ENCODE peak calls at places on chromosomes 16 and 17, in nine cellular contexts. One of them, this sample, is unnamed.
A peak's percentile ranks its signal among the peaks of the same experiment; 100 is the strongest.

GRCh38 chr17:13541032-13541480 is 60.7 kb downstream of the HS3ST3A1 start:
- DNase-seq in psoas muscle: no peak
- DNase-seq in heart left ventricle: no peak
- DNase-seq in tibial artery: peak; percentile 41
- DNase-seq in gastrocnemius medialis: no peak
- DNase-seq in brain microvascular endothelial cell: peak; percentile 92
- DNase-seq in PC-3: peak; percentile 76
- DNase-seq in fibroblast of lung: peak; percentile 98
- DNase-seq in ovary: no peak
- DNase-seq in this sample: no peak

GRCh38 chr17:59409336-59410048 is 78.0 kb downstream of the YPEL2 start:
- DNase-seq in psoas muscle: no peak
- DNase-seq in heart left ventricle: no peak
- DNase-seq in tibial artery: no peak
- DNase-seq in gastrocnemius medialis: no peak
- DNase-seq in brain microvascular endothelial cell: no peak
- DNase-seq in PC-3: no peak
- DNase-seq in fibroblast of lung: no peak
- DNase-seq in ovary: no peak
- DNase-seq in this sample: no peak

GRCh38 chr17:13953871-13954270 is 115.4 kb upstream of the COX10 start:
- DNase-seq in psoas muscle: no peak
- DNase-seq in heart left ventricle: no peak
- DNase-seq in tibial artery: no peak
- DNase-seq in gastrocnemius medialis: no peak
- DNase-seq in brain microvascular endothelial cell: peak; percentile 9
- DNase-seq in PC-3: no peak
- DNase-seq in fibroblast of lung: peak; percentile 53
- DNase-seq in ovary: no peak
- DNase-seq in this sample: no peak

GRCh38 chr16:10514369-10515055 is 65.9 kb downstream of the EMP2 start:
- DNase-seq in psoas muscle: no peak
- DNase-seq in heart left ventricle: no peak
- DNase-seq in tibial artery: peak; percentile 38
- DNase-seq in gastrocnemius medialis: peak; percentile 59
- DNase-seq in brain microvascular endothelial cell: peak; percentile 60
- DNase-seq in PC-3: peak; percentile 69
- DNase-seq in fibroblast of lung: peak; percentile 47
- DNase-seq in ovary: peak; percentile 80
- DNase-seq in this sample: peak; percentile 26

GRCh38 chr16:79209308-79209707 is 391.2 kb downstream of the MAF start:
- DNase-seq in psoas muscle: no peak
- DNase-seq in heart left ventricle: no peak
- DNase-seq in tibial artery: no peak
- DNase-seq in gastrocnemius medialis: no peak
- DNase-seq in brain microvascular endothelial cell: no peak
- DNase-seq in PC-3: no peak
- DNase-seq in fibroblast of lung: no peak
- DNase-seq in ovary: no peak
- DNase-seq in this sample: no peak

GRCh38 chr17:45770632-45771472 is 13.3 kb upstream of the CRHR1 start:
- DNase-seq in psoas muscle: no peak
- DNase-seq in heart left ventricle: no peak
- DNase-seq in tibial artery: no peak
- DNase-seq in gastrocnemius medialis: no peak
- DNase-seq in brain microvascular endothelial cell: no peak
- DNase-seq in PC-3: no peak
- DNase-seq in fibroblast of lung: no peak
- DNase-seq in ovary: no peak
- DNase-seq in this sample: no peak

GRCh38 chr17:66386789-66387351 is 84.5 kb downstream of the PRKCA start:
- DNase-seq in psoas muscle: no peak
- DNase-seq in heart left ventricle: no peak
- DNase-seq in tibial artery: no peak
- DNase-seq in gastrocnemius medialis: no peak
- DNase-seq in brain microvascular endothelial cell: no peak
- DNase-seq in PC-3: peak; percentile 83
- DNase-seq in fibroblast of lung: peak; percentile 36
- DNase-seq in ovary: no peak
- DNase-seq in this sample: no peak

GRCh38 chr17:49989518-49989880 is 5.5 kb downstream of the DLX3 start:
- DNase-seq in psoas muscle: no peak
- DNase-seq in heart left ventricle: no peak
- DNase-seq in tibial artery: no peak
- DNase-seq in gastrocnemius medialis: no peak
- DNase-seq in brain microvascular endothelial cell: no peak
- DNase-seq in PC-3: no peak
- DNase-seq in fibroblast of lung: no peak
- DNase-seq in ovary: no peak
- DNase-seq in this sample: no peak

GRCh38 chr17:5467416-5467815 is 1.4 kb downstream of the DHX33 start:
- DNase-seq in psoas muscle: no peak
- DNase-seq in heart left ventricle: no peak
- DNase-seq in tibial artery: no peak
- DNase-seq in gastrocnemius medialis: no peak
- DNase-seq in brain microvascular endothelial cell: no peak
- DNase-seq in PC-3: no peak
- DNase-seq in fibroblast of lung: peak; percentile 1
- DNase-seq in ovary: no peak
- DNase-seq in this sample: no peak

GRCh38 chr16:86396318-86396882 is 113.9 kb upstream of the FOXF1 start:
- DNase-seq in psoas muscle: no peak
- DNase-seq in heart left ventricle: no peak
- DNase-seq in tibial artery: no peak
- DNase-seq in gastrocnemius medialis: no peak
- DNase-seq in brain microvascular endothelial cell: peak; percentile 9
- DNase-seq in PC-3: no peak
- DNase-seq in fibroblast of lung: peak; percentile 96
- DNase-seq in ovary: no peak
- DNase-seq in this sample: no peak

GRCh38 chr16:10045291-10045775 is 136.9 kb downstream of the GRIN2A start:
- DNase-seq in psoas muscle: no peak
- DNase-seq in heart left ventricle: no peak
- DNase-seq in tibial artery: no peak
- DNase-seq in gastrocnemius medialis: no peak
- DNase-seq in brain microvascular endothelial cell: no peak
- DNase-seq in PC-3: no peak
- DNase-seq in fibroblast of lung: no peak
- DNase-seq in ovary: no peak
- DNase-seq in this sample: peak; percentile 64

GRCh38 chr16:6643083-6643686 is 689.5 kb upstream of the RBFOX1 start:
- DNase-seq in psoas muscle: no peak
- DNase-seq in heart left ventricle: no peak
- DNase-seq in tibial artery: peak; percentile 55
- DNase-seq in gastrocnemius medialis: no peak
- DNase-seq in brain microvascular endothelial cell: peak; percentile 69
- DNase-seq in PC-3: peak; percentile 73
- DNase-seq in fibroblast of lung: peak; percentile 35
- DNase-seq in ovary: peak; percentile 26
- DNase-seq in this sample: no peak

GRCh38 chr17:55735784-55736405 is 13.2 kb upstream of the TMEM100 start:
- DNase-seq in psoas muscle: no peak
- DNase-seq in heart left ventricle: peak; percentile 29
- DNase-seq in tibial artery: peak; percentile 54
- DNase-seq in gastrocnemius medialis: no peak
- DNase-seq in brain microvascular endothelial cell: peak; percentile 45
- DNase-seq in PC-3: peak; percentile 66
- DNase-seq in fibroblast of lung: peak; percentile 54
- DNase-seq in ovary: peak; percentile 55
- DNase-seq in this sample: no peak

DNA sequence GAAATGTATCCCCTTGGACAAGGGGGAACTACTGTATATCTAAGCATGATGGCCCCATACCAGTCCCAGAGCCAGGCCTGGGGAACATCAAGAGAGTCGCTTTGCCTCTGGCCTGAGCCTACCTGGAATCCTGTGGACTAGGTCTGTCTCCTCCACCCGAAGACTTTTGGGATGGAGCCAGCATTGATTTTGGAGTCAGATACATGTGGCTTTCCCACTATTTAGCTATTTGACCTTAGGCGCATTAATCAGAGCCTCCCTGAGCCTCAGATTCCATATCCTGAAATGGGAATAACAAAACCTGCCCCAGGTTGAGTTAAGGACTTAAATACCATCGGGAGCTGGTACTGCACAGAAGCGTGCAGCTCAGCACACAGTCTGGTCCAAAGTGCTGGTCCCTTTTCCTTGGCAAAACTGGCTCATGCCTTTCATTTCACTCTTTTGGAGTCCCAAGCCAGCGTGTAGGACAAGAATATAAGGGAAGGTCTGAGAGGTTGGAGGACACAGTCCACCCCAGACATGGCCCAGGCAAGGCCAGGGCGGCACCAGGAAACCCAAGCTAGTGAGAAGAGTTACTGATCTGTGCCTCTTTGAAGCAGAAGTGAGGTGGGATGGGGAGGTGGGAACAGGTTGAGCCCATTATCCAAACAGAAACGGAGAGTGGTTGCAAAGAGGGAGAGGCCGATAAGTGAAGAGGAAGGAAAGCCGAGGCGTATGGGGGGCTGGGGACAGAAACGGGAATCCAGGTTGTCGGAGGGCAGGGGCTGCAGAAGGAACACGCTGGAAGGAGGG is 993 bp downstream of the FA2H start:
- DNase-seq in psoas muscle: no peak
- DNase-seq in heart left ventricle: no peak
- DNase-seq in tibial artery: no peak
- DNase-seq in gastrocnemius medialis: no peak
- DNase-seq in brain microvascular endothelial cell: no peak
- DNase-seq in PC-3: peak; percentile 24
- DNase-seq in fibroblast of lung: no peak
- DNase-seq in ovary: no peak
- DNase-seq in this sample: no peak
- H3K4me3 ChIP-seq in psoas muscle: peak overlapping the region; percentile 61
- H3K4me3 ChIP-seq in heart left ventricle: peak overlapping the region; percentile 60
- H3K4me3 ChIP-seq in tibial artery: no peak overlapping the region
- H3K4me3 ChIP-seq in gastrocnemius medialis: peak overlapping the region; percentile 38
- H3K4me3 ChIP-seq in brain microvascular endothelial cell: no peak overlapping the region
- H3K4me3 ChIP-seq in PC-3: peak overlapping the region; percentile 74
- H3K4me3 ChIP-seq in fibroblast of lung: no peak overlapping the region
- H3K4me3 ChIP-seq in ovary: no peak overlapping the region
- H3K4me3 ChIP-seq in this sample: peak overlapping the region; percentile 49

GRCh38 chr16:2771496-2772402 is 5.3 kb downstream of the ELOB start:
- DNase-seq in psoas muscle: no peak
- DNase-seq in heart left ventricle: no peak
- DNase-seq in tibial artery: no peak
- DNase-seq in gastrocnemius medialis: no peak
- DNase-seq in brain microvascular endothelial cell: no peak
- DNase-seq in PC-3: no peak
- DNase-seq in fibroblast of lung: no peak
- DNase-seq in ovary: no peak
- DNase-seq in this sample: no peak

GRCh38 chr16:2769100-2769529 is 8.0 kb downstream of the ELOB start:
- DNase-seq in psoas muscle: peak; percentile 58
- DNase-seq in heart left ventricle: no peak
- DNase-seq in tibial artery: no peak
- DNase-seq in gastrocnemius medialis: no peak
- DNase-seq in brain microvascular endothelial cell: no peak
- DNase-seq in PC-3: no peak
- DNase-seq in fibroblast of lung: no peak
- DNase-seq in ovary: no peak
- DNase-seq in this sample: no peak

GRCh38 chr16:2769675-2770056 is 7.4 kb downstream of the ELOB start:
- DNase-seq in psoas muscle: peak; percentile 59
- DNase-seq in heart left ventricle: no peak
- DNase-seq in tibial artery: no peak
- DNase-seq in gastrocnemius medialis: peak; percentile 53
- DNase-seq in brain microvascular endothelial cell: no peak
- DNase-seq in PC-3: no peak
- DNase-seq in fibroblast of lung: no peak
- DNase-seq in ovary: no peak
- DNase-seq in this sample: no peak

GRCh38 chr16:2770057-2770780 is 6.9 kb downstream of the ELOB start:
- DNase-seq in psoas muscle: peak; percentile 50
- DNase-seq in heart left ventricle: no peak
- DNase-seq in tibial artery: no peak
- DNase-seq in gastrocnemius medialis: no peak
- DNase-seq in brain microvascular endothelial cell: no peak
- DNase-seq in PC-3: no peak
- DNase-seq in fibroblast of lung: no peak
- DNase-seq in ovary: no peak
- DNase-seq in this sample: no peak

GRCh38 chr16:2770781-2771111 is 6.3 kb downstream of the ELOB start:
- DNase-seq in psoas muscle: no peak
- DNase-seq in heart left ventricle: no peak
- DNase-seq in tibial artery: no peak
- DNase-seq in gastrocnemius medialis: no peak
- DNase-seq in brain microvascular endothelial cell: no peak
- DNase-seq in PC-3: no peak
- DNase-seq in fibroblast of lung: no peak
- DNase-seq in ovary: no peak
- DNase-seq in this sample: no peak
- H3K27ac ChIP-seq in psoas muscle: no peak overlapping the region
- H3K27ac ChIP-seq in heart left ventricle: no peak overlapping the region
- H3K27ac ChIP-seq in tibial artery: no peak overlapping the region
- H3K27ac ChIP-seq in gastrocnemius medialis: peak overlapping the region; percentile 53
- H3K27ac ChIP-seq in brain microvascular endothelial cell: no peak overlapping the region
- H3K27ac ChIP-seq in PC-3: no peak overlapping the region
- H3K27ac ChIP-seq in fibroblast of lung: no peak overlapping the region
- H3K27ac ChIP-seq in ovary: no peak overlapping the region
- H3K27ac ChIP-seq in this sample: no peak overlapping the region

DNA sequence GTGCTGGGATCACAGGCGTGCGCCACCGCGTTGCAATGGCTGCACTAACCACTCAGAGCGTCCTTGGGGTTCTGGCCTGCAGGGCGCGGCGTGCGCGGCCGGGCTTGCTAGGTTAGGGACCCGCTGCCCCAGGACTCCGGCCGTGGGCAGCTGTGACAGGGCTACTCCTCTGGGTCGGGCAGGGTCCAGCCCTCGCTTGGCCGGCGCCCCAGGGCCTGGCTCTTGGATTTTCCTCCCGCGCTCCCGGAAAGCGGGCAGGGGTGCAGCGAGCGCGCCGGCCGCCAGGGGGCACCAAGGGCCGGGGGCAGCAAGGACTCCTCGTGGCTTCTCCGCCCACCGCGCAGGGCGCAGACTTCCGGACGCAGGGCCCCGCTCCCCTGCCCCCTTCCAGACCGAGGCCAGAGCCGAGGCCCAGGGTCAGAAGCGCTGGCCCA is 489 bp downstream of the TLE7 start:
- DNase-seq in psoas muscle: no peak
- DNase-seq in heart left ventricle: no peak
- DNase-seq in tibial artery: no peak
- DNase-seq in gastrocnemius medialis: no peak
- DNase-seq in brain microvascular endothelial cell: no peak
- DNase-seq in PC-3: no peak
- DNase-seq in fibroblast of lung: no peak
- DNase-seq in ovary: no peak
- DNase-seq in this sample: no peak
- TF ChIP-seq CTCF in psoas muscle: no peak
- TF ChIP-seq CTCF in heart left ventricle: peak; percentile 17
- TF ChIP-seq CTCF in tibial artery: no peak
- TF ChIP-seq CTCF in gastrocnemius medialis: peak; percentile 17
- TF ChIP-seq CTCF in brain microvascular endothelial cell: peak; percentile 28
- TF ChIP-seq CTCF in PC-3: no peak
- TF ChIP-seq CTCF in fibroblast of lung: no peak
- TF ChIP-seq CTCF in ovary: no peak
- TF ChIP-seq CTCF in this sample: no peak

DNA sequence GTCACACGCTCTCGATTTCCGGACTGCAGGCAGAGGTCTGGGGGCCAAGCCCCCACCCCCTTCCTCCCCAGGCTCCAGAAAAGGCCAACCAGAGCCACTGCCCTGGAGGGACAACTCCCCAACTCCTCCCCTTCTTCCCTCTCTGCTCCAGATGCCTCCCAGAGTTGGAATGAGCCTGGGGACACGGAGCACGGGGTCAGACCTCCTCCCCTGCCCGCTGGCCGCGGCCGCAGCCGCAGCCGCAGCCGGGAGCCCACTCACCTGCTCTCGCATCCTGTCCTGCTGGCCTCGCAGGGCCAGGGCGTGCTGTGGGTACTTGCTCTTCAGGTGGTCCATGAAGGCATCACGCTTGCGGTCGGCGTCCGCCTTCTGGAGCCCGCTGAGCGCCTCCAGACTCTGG is 27.5 kb downstream of the SRCIN1 start:
- DNase-seq in psoas muscle: no peak
- DNase-seq in heart left ventricle: no peak
- DNase-seq in tibial artery: no peak
- DNase-seq in gastrocnemius medialis: no peak
- DNase-seq in brain microvascular endothelial cell: no peak
- DNase-seq in PC-3: no peak
- DNase-seq in fibroblast of lung: no peak
- DNase-seq in ovary: no peak
- DNase-seq in this sample: no peak
- H3K4me3 ChIP-seq in psoas muscle: no peak overlapping the region
- H3K4me3 ChIP-seq in heart left ventricle: peak overlapping the region; percentile 28
- H3K4me3 ChIP-seq in tibial artery: no peak overlapping the region
- H3K4me3 ChIP-seq in gastrocnemius medialis: no peak overlapping the region
- H3K4me3 ChIP-seq in brain microvascular endothelial cell: no peak overlapping the region
- H3K4me3 ChIP-seq in PC-3: no peak overlapping the region
- H3K4me3 ChIP-seq in fibroblast of lung: no peak overlapping the region
- H3K4me3 ChIP-seq in ovary: no peak overlapping the region
- H3K4me3 ChIP-seq in this sample: peak overlapping the region; percentile 36

This sample was measured in dorsolateral prefrontal cortex.